ENCODE peak calls at places on chromosome 3, in six cellular contexts. M, P, D, H, I and W are unnamed samples. For H3K4me1, the result is how much of the 10 kb centered on the place peaks cover.

GRCh38 chr3:75101329-75102147 is 487.1 kb upstream of the CNTN3 start:
- DNase-seq in P (no peak), M (no peak), I (no peak), D (no peak), H (no peak), W (no peak)

GRCh38 chr3:119304201-119304713 is 10.1 kb downstream of the ARHGAP31 start:
- DNase-seq in M (no peak), D (no peak), P (no peak), H (no peak), I (no peak), W (peak)

GRCh38 chr3:184349563-184350470 is 11.6 kb downstream of the CLCN2 start:
- DNase-seq in I (no peak), D (no peak), P (no peak), M (no peak), H (no peak), W (no peak)

GRCh38 chr3:184332370-184333090 is 4.9 kb upstream of the FAM131A start:
- DNase-seq in H (no peak), D (no peak), P (no peak), I (no peak), M (no peak), W (no peak)

GRCh38 chr3:134846943-134847342 is 51.9 kb downstream of the EPHB1 start:
- DNase-seq in M (no peak), D (no peak), P (no peak), I (no peak), H (peak), W (no peak)

GRCh38 chr3:111911446-111911845 is 52.4 kb downstream of the PHLDB2 start:
- DNase-seq in P (no peak), I (no peak), M (no peak), D (no peak), H (no peak), W (no peak)

GRCh38 chr3:174498638-174499037 is 360.5 kb upstream of the NAALADL2 start:
- DNase-seq in M (no peak), D (no peak), P (no peak), I (no peak), H (no peak), W (no peak)

GRCh38 chr3:134394380-134394779 is 20.1 kb upstream of the AMOTL2 start:
- DNase-seq in H (no peak), D (no peak), M (no peak), P (no peak), I (no peak), W (no peak)

GRCh38 chr3:54957711-54958110 is 29.9 kb upstream of the LRTM1 start:
- DNase-seq in P (no peak), D (no peak), I (no peak), H (no peak), M (no peak), W (no peak)
- TF ChIP-seq EP300 in P (no peak), D (no peak), I (no peak), H (no peak), M (no peak), W (no peak)

DNA sequence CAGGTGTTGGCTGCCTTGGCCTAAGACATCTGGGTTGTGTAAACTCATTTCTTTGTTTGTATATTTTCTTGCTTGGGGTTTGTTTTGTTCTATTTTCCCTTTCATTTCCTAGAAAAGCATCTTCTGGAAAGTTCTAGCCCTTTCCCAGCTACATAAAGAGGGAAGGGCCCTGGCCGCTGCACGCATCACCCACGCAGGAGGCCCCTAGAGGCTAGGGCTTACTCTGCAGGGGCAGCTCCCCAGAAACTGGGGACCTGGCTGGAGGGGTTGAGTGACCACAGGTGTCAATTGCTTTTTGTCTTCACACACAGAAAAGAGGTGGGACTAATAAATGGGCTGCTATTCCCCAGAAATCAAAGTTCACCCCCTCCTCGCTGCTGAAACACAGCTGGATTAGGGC is 52.6 kb downstream of the PDIA5 start:
- DNase-seq in P (no peak), M (no peak), H (no peak), I (no peak), D (no peak), W (no peak)
- TF ChIP-seq CTCF in P (no peak), M (no peak), H (no peak), I (no peak), D (no peak), W (no peak)

GRCh38 chr3:187918081-187918644 is 172.9 kb upstream of the BCL6 start:
- DNase-seq in P (no peak), M (no peak), H (no peak), I (no peak), D (no peak), W (no peak)

GRCh38 chr3:187919990-187920389 is 174.7 kb upstream of the BCL6 start:
- DNase-seq in D (no peak), M (no peak), H (no peak), P (no peak), I (no peak), W (no peak)

GRCh38 chr3:187920871-187921270 is 175.6 kb upstream of the BCL6 start:
- DNase-seq in H (no peak), M (no peak), P (peak), D (no peak), I (no peak), W (no peak)

GRCh38 chr3:187919535-187919934 is 174.3 kb upstream of the BCL6 start:
- DNase-seq in I (no peak), P (no peak), H (no peak), D (no peak), M (no peak), W (no peak)

GRCh38 chr3:187919018-187919417 is 173.8 kb upstream of the BCL6 start:
- DNase-seq in P (no peak), I (no peak), D (no peak), M (no peak), H (no peak), W (no peak)
- H3K4me1 ChIP-seq in P (under half), I (under half), D (half or more), M (under half), H (half or more), W (under half)

GRCh38 chr3:188179006-188179966 is 25.3 kb downstream of the LPP start:
- DNase-seq in P (peak), I (no peak), D (no peak), M (no peak), H (no peak), W (no peak)
- TF ChIP-seq EP300 in P (no peak), I (no peak), D (no peak), M (no peak), H (no peak), W (no peak)

GRCh38 chr3:101544181-101544850 is 17.4 kb upstream of the TRMT10C start:
- DNase-seq in P (no peak), H (no peak), M (no peak), I (no peak), D (no peak), W (no peak)
- TF ChIP-seq CTCF in P (no peak), H (peak), M (no peak), I (no peak), D (no peak), W (no peak)

GRCh38 chr3:47444103-47444502 is 31.6 kb downstream of the SCAP start:
- DNase-seq in M (no peak), H (no peak), P (no peak), D (no peak), I (no peak), W (no peak)
- H3K4me1 ChIP-seq in M (under half), H (half or more), P (under half), D (under half), I (under half), W (under half)